ENCODE peak calls at places on chromosomes 12 and 14, in four cellular contexts. One of them, this sample, is unnamed.

GRCh38 chr12:117522559-117522958 is 161.1 kb upstream of the NOS1 start:
- DNase-seq in fibroblast of villous mesenchyme: no peak
- DNase-seq in NCI-H510A treated with DMSO at 0.1 percent for 48 hours: no peak
- DNase-seq in Kasumi-1: no peak
- DNase-seq in this sample: no peak

GRCh38 chr12:11650697-11651281 is 1.3 kb downstream of the ETV6 start:
- DNase-seq in NCI-H510A treated with DMSO at 0.1 percent for 48 hours: peak
- DNase-seq in Kasumi-1: no peak
- DNase-seq in fibroblast of villous mesenchyme: peak
- DNase-seq in this sample: peak

GRCh38 chr14:43640718-43641267 is 866.3 kb downstream of the FSCB start:
- DNase-seq in Kasumi-1: no peak
- DNase-seq in fibroblast of villous mesenchyme: no peak
- DNase-seq in NCI-H510A treated with DMSO at 0.1 percent for 48 hours: no peak
- DNase-seq in this sample: no peak

GRCh38 chr12:47672068-47672467 is 33.8 kb downstream of the RPAP3 start:
- DNase-seq in fibroblast of villous mesenchyme: no peak
- DNase-seq in Kasumi-1: no peak
- DNase-seq in NCI-H510A treated with DMSO at 0.1 percent for 48 hours: no peak
- DNase-seq in this sample: no peak

GRCh38 chr14:53927171-53927570 is 29.5 kb downstream of the BMP4 start:
- DNase-seq in fibroblast of villous mesenchyme: peak
- DNase-seq in NCI-H510A treated with DMSO at 0.1 percent for 48 hours: no peak
- DNase-seq in Kasumi-1: no peak
- DNase-seq in this sample: no peak

GRCh38 chr14:105859717-105860614 is 333.6 kb downstream of the TMEM121 start:
- DNase-seq in Kasumi-1: no peak
- DNase-seq in fibroblast of villous mesenchyme: no peak
- DNase-seq in NCI-H510A treated with DMSO at 0.1 percent for 48 hours: no peak
- DNase-seq in this sample: no peak

GRCh38 chr14:52314521-52315354 is 626 bp downstream of the PTGER2 start:
- DNase-seq in NCI-H510A treated with DMSO at 0.1 percent for 48 hours: peak
- DNase-seq in fibroblast of villous mesenchyme: no peak
- DNase-seq in Kasumi-1: peak
- DNase-seq in this sample: peak

GRCh38 chr12:46963977-46964376 is 115.4 kb upstream of the PCED1B start:
- DNase-seq in fibroblast of villous mesenchyme: peak
- DNase-seq in NCI-H510A treated with DMSO at 0.1 percent for 48 hours: no peak
- DNase-seq in Kasumi-1: no peak
- DNase-seq in this sample: no peak

GRCh38 chr14:95045836-95046430 is 111.4 kb downstream of the DICER1 start:
- DNase-seq in fibroblast of villous mesenchyme: no peak
- DNase-seq in NCI-H510A treated with DMSO at 0.1 percent for 48 hours: no peak
- DNase-seq in Kasumi-1: no peak
- DNase-seq in this sample: no peak

GRCh38 chr12:115914122-115914521 is 363.4 kb downstream of the MED13L start:
- DNase-seq in fibroblast of villous mesenchyme: no peak
- DNase-seq in NCI-H510A treated with DMSO at 0.1 percent for 48 hours: no peak
- DNase-seq in Kasumi-1: no peak
- DNase-seq in this sample: no peak

GRCh38 chr12:15044461-15044860 is 71.6 kb downstream of the PDE6H start:
- DNase-seq in Kasumi-1: no peak
- DNase-seq in fibroblast of villous mesenchyme: peak
- DNase-seq in NCI-H510A treated with DMSO at 0.1 percent for 48 hours: no peak
- DNase-seq in this sample: no peak